ENCODE peak calls at places on chromosomes 5 and 9, in ten cellular contexts. One of them, this sample, is unnamed.

GRCh38 chr5:136729901-136730355 is 364.6 kb upstream of the TRPC7 start:
- DNase-seq in BJ: peak
- DNase-seq in activated T-cell treated with anti-CD3 and anti-CD28 coated beads, Interleukin-2, amount 50 U/mL, for 4 hours: no peak
- DNase-seq in A549: peak
- DNase-seq in WTC11: no peak
- DNase-seq in fibroblast of gingiva: no peak
- DNase-seq in T-helper 17 cell: no peak
- DNase-seq in ELF-1: no peak
- DNase-seq in OCI-M1: no peak
- DNase-seq in GM20000: no peak
- DNase-seq in this sample: no peak

GRCh38 chr5:18068851-18069250 is 434.6 kb downstream of the TAF11L14 start:
- DNase-seq in BJ: no peak
- DNase-seq in activated T-cell treated with anti-CD3 and anti-CD28 coated beads, Interleukin-2, amount 50 U/mL, for 4 hours: no peak
- DNase-seq in A549: no peak
- DNase-seq in WTC11: no peak
- DNase-seq in fibroblast of gingiva: no peak
- DNase-seq in T-helper 17 cell: no peak
- DNase-seq in ELF-1: no peak
- DNase-seq in OCI-M1: no peak
- DNase-seq in GM20000: no peak
- DNase-seq in this sample: no peak

GRCh38 chr5:160188151-160188967 is 40.9 kb upstream of the FABP6 start:
- DNase-seq in BJ: no peak
- DNase-seq in activated T-cell treated with anti-CD3 and anti-CD28 coated beads, Interleukin-2, amount 50 U/mL, for 4 hours: no peak
- DNase-seq in A549: peak
- DNase-seq in WTC11: peak
- DNase-seq in fibroblast of gingiva: peak
- DNase-seq in T-helper 17 cell: no peak
- DNase-seq in ELF-1: peak
- DNase-seq in OCI-M1: peak
- DNase-seq in GM20000: no peak
- DNase-seq in this sample: peak

GRCh38 chr9:84781431-84781830 is 111.9 kb downstream of the NTRK2 start:
- DNase-seq in BJ: no peak
- DNase-seq in activated T-cell treated with anti-CD3 and anti-CD28 coated beads, Interleukin-2, amount 50 U/mL, for 4 hours: no peak
- DNase-seq in A549: peak
- DNase-seq in WTC11: peak
- DNase-seq in fibroblast of gingiva: no peak
- DNase-seq in T-helper 17 cell: no peak
- DNase-seq in ELF-1: no peak
- DNase-seq in OCI-M1: peak
- DNase-seq in GM20000: peak
- DNase-seq in this sample: peak

GRCh38 chr5:168076561-168076991 is 214.9 kb upstream of the WWC1 start:
- DNase-seq in BJ: no peak
- DNase-seq in activated T-cell treated with anti-CD3 and anti-CD28 coated beads, Interleukin-2, amount 50 U/mL, for 4 hours: no peak
- DNase-seq in A549: peak
- DNase-seq in WTC11: peak
- DNase-seq in fibroblast of gingiva: peak
- DNase-seq in T-helper 17 cell: no peak
- DNase-seq in ELF-1: peak
- DNase-seq in OCI-M1: peak
- DNase-seq in GM20000: peak
- DNase-seq in this sample: peak

GRCh38 chr5:32446660-32447059 is 2.1 kb upstream of the ZFR start:
- DNase-seq in BJ: no peak
- DNase-seq in activated T-cell treated with anti-CD3 and anti-CD28 coated beads, Interleukin-2, amount 50 U/mL, for 4 hours: no peak
- DNase-seq in A549: no peak
- DNase-seq in WTC11: no peak
- DNase-seq in fibroblast of gingiva: no peak
- DNase-seq in T-helper 17 cell: no peak
- DNase-seq in ELF-1: no peak
- DNase-seq in OCI-M1: no peak
- DNase-seq in GM20000: peak
- DNase-seq in this sample: no peak

GRCh38 chr9:94860678-94861588 is 134.4 kb downstream of the AOPEP start:
- DNase-seq in BJ: peak
- DNase-seq in activated T-cell treated with anti-CD3 and anti-CD28 coated beads, Interleukin-2, amount 50 U/mL, for 4 hours: peak
- DNase-seq in A549: no peak
- DNase-seq in WTC11: no peak
- DNase-seq in fibroblast of gingiva: peak
- DNase-seq in T-helper 17 cell: peak
- DNase-seq in ELF-1: no peak
- DNase-seq in OCI-M1: peak
- DNase-seq in GM20000: peak
- DNase-seq in this sample: no peak

GRCh38 chr9:2242778-2243395 is 227.7 kb downstream of the SMARCA2 start:
- DNase-seq in BJ: no peak
- DNase-seq in activated T-cell treated with anti-CD3 and anti-CD28 coated beads, Interleukin-2, amount 50 U/mL, for 4 hours: no peak
- DNase-seq in A549: no peak
- DNase-seq in WTC11: no peak
- DNase-seq in fibroblast of gingiva: no peak
- DNase-seq in T-helper 17 cell: no peak
- DNase-seq in ELF-1: peak
- DNase-seq in OCI-M1: no peak
- DNase-seq in GM20000: no peak
- DNase-seq in this sample: peak

GRCh38 chr5:159184858-159185381 is 24.4 kb downstream of the RNF145 start:
- DNase-seq in BJ: peak
- DNase-seq in activated T-cell treated with anti-CD3 and anti-CD28 coated beads, Interleukin-2, amount 50 U/mL, for 4 hours: peak
- DNase-seq in A549: peak
- DNase-seq in WTC11: no peak
- DNase-seq in fibroblast of gingiva: peak
- DNase-seq in T-helper 17 cell: no peak
- DNase-seq in ELF-1: peak
- DNase-seq in OCI-M1: peak
- DNase-seq in GM20000: no peak
- DNase-seq in this sample: peak

GRCh38 chr5:132495063-132495671 is 4.6 kb upstream of the IRF1 start:
- DNase-seq in BJ: no peak
- DNase-seq in activated T-cell treated with anti-CD3 and anti-CD28 coated beads, Interleukin-2, amount 50 U/mL, for 4 hours: peak
- DNase-seq in A549: no peak
- DNase-seq in WTC11: no peak
- DNase-seq in fibroblast of gingiva: no peak
- DNase-seq in T-helper 17 cell: no peak
- DNase-seq in ELF-1: no peak
- DNase-seq in OCI-M1: no peak
- DNase-seq in GM20000: no peak
- DNase-seq in this sample: no peak

GRCh38 chr5:28580616-28581015 is 1542.2 kb upstream of the CDH9 start:
- DNase-seq in BJ: no peak
- DNase-seq in activated T-cell treated with anti-CD3 and anti-CD28 coated beads, Interleukin-2, amount 50 U/mL, for 4 hours: no peak
- DNase-seq in A549: no peak
- DNase-seq in WTC11: no peak
- DNase-seq in fibroblast of gingiva: peak
- DNase-seq in T-helper 17 cell: no peak
- DNase-seq in ELF-1: no peak
- DNase-seq in OCI-M1: no peak
- DNase-seq in GM20000: no peak
- DNase-seq in this sample: no peak

GRCh38 chr9:131618785-131619184 is 73.5 kb downstream of the PRRT1B start:
- DNase-seq in BJ: no peak
- DNase-seq in activated T-cell treated with anti-CD3 and anti-CD28 coated beads, Interleukin-2, amount 50 U/mL, for 4 hours: no peak
- DNase-seq in A549: no peak
- DNase-seq in WTC11: no peak
- DNase-seq in fibroblast of gingiva: no peak
- DNase-seq in T-helper 17 cell: no peak
- DNase-seq in ELF-1: no peak
- DNase-seq in OCI-M1: no peak
- DNase-seq in GM20000: no peak
- DNase-seq in this sample: no peak

GRCh38 chr5:122702524-122702875 is 72.4 kb upstream of the SNX2 start:
- DNase-seq in BJ: no peak
- DNase-seq in activated T-cell treated with anti-CD3 and anti-CD28 coated beads, Interleukin-2, amount 50 U/mL, for 4 hours: no peak
- DNase-seq in A549: no peak
- DNase-seq in WTC11: no peak
- DNase-seq in fibroblast of gingiva: no peak
- DNase-seq in T-helper 17 cell: no peak
- DNase-seq in ELF-1: no peak
- DNase-seq in OCI-M1: no peak
- DNase-seq in GM20000: peak
- DNase-seq in this sample: no peak

GRCh38 chr9:92631452-92632211 is 38.3 kb downstream of the IPPK start:
- DNase-seq in BJ: no peak
- DNase-seq in activated T-cell treated with anti-CD3 and anti-CD28 coated beads, Interleukin-2, amount 50 U/mL, for 4 hours: no peak
- DNase-seq in A549: no peak
- DNase-seq in WTC11: no peak
- DNase-seq in fibroblast of gingiva: no peak
- DNase-seq in T-helper 17 cell: no peak
- DNase-seq in ELF-1: no peak
- DNase-seq in OCI-M1: no peak
- DNase-seq in GM20000: no peak
- DNase-seq in this sample: no peak

GRCh38 chr9:122032346-122032745 is 60.8 kb downstream of the TTLL11 start:
- DNase-seq in BJ: no peak
- DNase-seq in activated T-cell treated with anti-CD3 and anti-CD28 coated beads, Interleukin-2, amount 50 U/mL, for 4 hours: no peak
- DNase-seq in A549: no peak
- DNase-seq in WTC11: no peak
- DNase-seq in fibroblast of gingiva: no peak
- DNase-seq in T-helper 17 cell: no peak
- DNase-seq in ELF-1: no peak
- DNase-seq in OCI-M1: no peak
- DNase-seq in GM20000: no peak
- DNase-seq in this sample: no peak

GRCh38 chr5:127412698-127413097 is 104.7 kb upstream of the PRRC1 start:
- DNase-seq in BJ: no peak
- DNase-seq in activated T-cell treated with anti-CD3 and anti-CD28 coated beads, Interleukin-2, amount 50 U/mL, for 4 hours: no peak
- DNase-seq in A549: no peak
- DNase-seq in WTC11: no peak
- DNase-seq in fibroblast of gingiva: no peak
- DNase-seq in T-helper 17 cell: no peak
- DNase-seq in ELF-1: peak
- DNase-seq in OCI-M1: no peak
- DNase-seq in GM20000: no peak
- DNase-seq in this sample: no peak

GRCh38 chr9:128034821-128035764 is 32.0 kb downstream of the NAIF1 start:
- DNase-seq in BJ: no peak
- DNase-seq in activated T-cell treated with anti-CD3 and anti-CD28 coated beads, Interleukin-2, amount 50 U/mL, for 4 hours: peak
- DNase-seq in A549: peak
- DNase-seq in WTC11: peak
- DNase-seq in fibroblast of gingiva: peak
- DNase-seq in T-helper 17 cell: peak
- DNase-seq in ELF-1: peak
- DNase-seq in OCI-M1: peak
- DNase-seq in GM20000: peak
- DNase-seq in this sample: peak

GRCh38 chr9:113548221-113549041 is 84.9 kb downstream of the RGS3 start:
- DNase-seq in BJ: no peak
- DNase-seq in activated T-cell treated with anti-CD3 and anti-CD28 coated beads, Interleukin-2, amount 50 U/mL, for 4 hours: peak
- DNase-seq in A549: no peak
- DNase-seq in WTC11: no peak
- DNase-seq in fibroblast of gingiva: peak
- DNase-seq in T-helper 17 cell: no peak
- DNase-seq in ELF-1: peak
- DNase-seq in OCI-M1: peak
- DNase-seq in GM20000: no peak
- DNase-seq in this sample: peak

GRCh38 chr9:91177661-91178280 is 183.9 kb downstream of the AUH start:
- DNase-seq in BJ: no peak
- DNase-seq in activated T-cell treated with anti-CD3 and anti-CD28 coated beads, Interleukin-2, amount 50 U/mL, for 4 hours: no peak
- DNase-seq in A549: no peak
- DNase-seq in WTC11: no peak
- DNase-seq in fibroblast of gingiva: no peak
- DNase-seq in T-helper 17 cell: no peak
- DNase-seq in ELF-1: no peak
- DNase-seq in OCI-M1: no peak
- DNase-seq in GM20000: no peak
- DNase-seq in this sample: no peak

GRCh38 chr5:137344723-137345322 is 154.3 kb downstream of the SPOCK1 start:
- DNase-seq in BJ: no peak
- DNase-seq in activated T-cell treated with anti-CD3 and anti-CD28 coated beads, Interleukin-2, amount 50 U/mL, for 4 hours: no peak
- DNase-seq in A549: peak
- DNase-seq in WTC11: peak
- DNase-seq in fibroblast of gingiva: peak
- DNase-seq in T-helper 17 cell: no peak
- DNase-seq in ELF-1: peak
- DNase-seq in OCI-M1: peak
- DNase-seq in GM20000: peak
- DNase-seq in this sample: peak

GRCh38 chr9:120434532-120434931 is 145.4 kb downstream of the CDK5RAP2 start:
- DNase-seq in BJ: no peak
- DNase-seq in activated T-cell treated with anti-CD3 and anti-CD28 coated beads, Interleukin-2, amount 50 U/mL, for 4 hours: no peak
- DNase-seq in A549: no peak
- DNase-seq in WTC11: no peak
- DNase-seq in fibroblast of gingiva: peak
- DNase-seq in T-helper 17 cell: no peak
- DNase-seq in ELF-1: no peak
- DNase-seq in OCI-M1: no peak
- DNase-seq in GM20000: no peak
- DNase-seq in this sample: no peak

GRCh38 chr9:35703906-35704672 is 14.4 kb upstream of the TPM2 start:
- DNase-seq in BJ: no peak
- DNase-seq in activated T-cell treated with anti-CD3 and anti-CD28 coated beads, Interleukin-2, amount 50 U/mL, for 4 hours: no peak
- DNase-seq in A549: no peak
- DNase-seq in WTC11: no peak
- DNase-seq in fibroblast of gingiva: no peak
- DNase-seq in T-helper 17 cell: no peak
- DNase-seq in ELF-1: no peak
- DNase-seq in OCI-M1: no peak
- DNase-seq in GM20000: no peak
- DNase-seq in this sample: no peak

GRCh38 chr5:135625961-135626360 is 47.2 kb upstream of the CXCL14 start:
- DNase-seq in BJ: no peak
- DNase-seq in activated T-cell treated with anti-CD3 and anti-CD28 coated beads, Interleukin-2, amount 50 U/mL, for 4 hours: no peak
- DNase-seq in A549: no peak
- DNase-seq in WTC11: no peak
- DNase-seq in fibroblast of gingiva: no peak
- DNase-seq in T-helper 17 cell: no peak
- DNase-seq in ELF-1: no peak
- DNase-seq in OCI-M1: no peak
- DNase-seq in GM20000: no peak
- DNase-seq in this sample: no peak

GRCh38 chr5:141948812-141949211 is 9.2 kb downstream of the PCDH12 start:
- DNase-seq in BJ: no peak
- DNase-seq in activated T-cell treated with anti-CD3 and anti-CD28 coated beads, Interleukin-2, amount 50 U/mL, for 4 hours: no peak
- DNase-seq in A549: no peak
- DNase-seq in WTC11: no peak
- DNase-seq in fibroblast of gingiva: no peak
- DNase-seq in T-helper 17 cell: no peak
- DNase-seq in ELF-1: no peak
- DNase-seq in OCI-M1: no peak
- DNase-seq in GM20000: no peak
- DNase-seq in this sample: no peak

GRCh38 chr5:140175367-140176027 is 509 bp downstream of the CYSTM1 start:
- DNase-seq in BJ: no peak
- DNase-seq in activated T-cell treated with anti-CD3 and anti-CD28 coated beads, Interleukin-2, amount 50 U/mL, for 4 hours: peak
- DNase-seq in A549: peak
- DNase-seq in WTC11: peak
- DNase-seq in fibroblast of gingiva: peak
- DNase-seq in T-helper 17 cell: peak
- DNase-seq in ELF-1: peak
- DNase-seq in OCI-M1: peak
- DNase-seq in GM20000: peak
- DNase-seq in this sample: peak

GRCh38 chr5:102262688-102263087 is 33.4 kb downstream of the SLCO4C1 start:
- DNase-seq in BJ: no peak
- DNase-seq in activated T-cell treated with anti-CD3 and anti-CD28 coated beads, Interleukin-2, amount 50 U/mL, for 4 hours: no peak
- DNase-seq in A549: no peak
- DNase-seq in WTC11: no peak
- DNase-seq in fibroblast of gingiva: no peak
- DNase-seq in T-helper 17 cell: no peak
- DNase-seq in ELF-1: no peak
- DNase-seq in OCI-M1: no peak
- DNase-seq in GM20000: no peak
- DNase-seq in this sample: no peak

GRCh38 chr9:74609671-74610416 is 112.7 kb downstream of the RORB start:
- DNase-seq in BJ: no peak
- DNase-seq in activated T-cell treated with anti-CD3 and anti-CD28 coated beads, Interleukin-2, amount 50 U/mL, for 4 hours: no peak
- DNase-seq in A549: peak
- DNase-seq in WTC11: no peak
- DNase-seq in fibroblast of gingiva: peak
- DNase-seq in T-helper 17 cell: no peak
- DNase-seq in ELF-1: no peak
- DNase-seq in OCI-M1: peak
- DNase-seq in GM20000: no peak
- DNase-seq in this sample: peak

GRCh38 chr5:160548949-160549665 is 127.5 kb downstream of the PTTG1 start:
- DNase-seq in BJ: no peak
- DNase-seq in activated T-cell treated with anti-CD3 and anti-CD28 coated beads, Interleukin-2, amount 50 U/mL, for 4 hours: no peak
- DNase-seq in A549: no peak
- DNase-seq in WTC11: no peak
- DNase-seq in fibroblast of gingiva: no peak
- DNase-seq in T-helper 17 cell: no peak
- DNase-seq in ELF-1: no peak
- DNase-seq in OCI-M1: no peak
- DNase-seq in GM20000: no peak
- DNase-seq in this sample: no peak